ENCODE peak calls at places on chromosomes 16 and 17, in six cellular contexts. D, X, K, R, V and I are unnamed samples.

GRCh38 chr16:85733155-85733838 is 17.6 kb downstream of the C16orf74 start:
- DNase-seq in D (no peak), X (no peak), K (no peak), R (peak), V (no peak), I (no peak)

GRCh38 chr16:2465653-2466415 is 5.3 kb upstream of the NTN3 start:
- DNase-seq in D (no peak), X (no peak), K (no peak), R (peak), V (no peak), I (no peak)

GRCh38 chr17:16872836-16873653 is 98.9 kb downstream of the TNFRSF13B start:
- DNase-seq in D (no peak), X (no peak), K (no peak), R (peak), V (no peak), I (no peak)

GRCh38 chr16:66512589-66513404 is 37.1 kb downstream of the TK2 start:
- DNase-seq in D (no peak), X (peak), K (no peak), R (peak), V (no peak), I (peak)

GRCh38 chr16:3577302-3577752 is at the start of gene NLRC3:
- DNase-seq in D (no peak), X (no peak), K (no peak), R (no peak), V (no peak), I (no peak)

GRCh38 chr16:84724619-84725307 is 25.0 kb downstream of the USP10 start:
- DNase-seq in D (peak), X (no peak), K (no peak), R (no peak), V (no peak), I (no peak)

GRCh38 chr17:1878419-1879121 is 48.8 kb downstream of the RPA1 start:
- DNase-seq in D (no peak), X (no peak), K (no peak), R (peak), V (no peak), I (no peak)

GRCh38 chr17:62658136-62658535 is 30.7 kb downstream of the MRC2 start:
- DNase-seq in D (no peak), X (no peak), K (no peak), R (no peak), V (no peak), I (no peak)

GRCh38 chr16:3578610-3579551 is 1.7 kb upstream of the NLRC3 start:
- DNase-seq in D (no peak), X (peak), K (no peak), R (no peak), V (no peak), I (no peak)

GRCh38 chr16:47925811-47926460 is 229.9 kb downstream of the ABCC12 start:
- DNase-seq in D (no peak), X (no peak), K (no peak), R (peak), V (no peak), I (peak)
- TF ChIP-seq CTCF in D (no peak), X (no peak), K (no peak), R (no peak), V (no peak), I (no peak)

GRCh38 chr16:7200320-7200719 is 132.3 kb upstream of the RBFOX1 start:
- DNase-seq in D (no peak), X (no peak), K (no peak), R (no peak), V (no peak), I (no peak)
- TF ChIP-seq CTCF in D (no peak), X (no peak), K (no peak), R (no peak), V (no peak), I (no peak)

GRCh38 chr17:34305606-34306005 is 13.6 kb upstream of the CCL8 start:
- DNase-seq in D (no peak), X (no peak), K (no peak), R (peak), V (no peak), I (no peak)

GRCh38 chr17:34308376-34308775 is 10.9 kb upstream of the CCL8 start:
- DNase-seq in D (no peak), X (no peak), K (no peak), R (peak), V (no peak), I (no peak)

GRCh38 chr17:34305061-34305460 is 14.2 kb upstream of the CCL8 start:
- DNase-seq in D (no peak), X (no peak), K (no peak), R (no peak), V (no peak), I (no peak)

GRCh38 chr17:34307110-34307509 is 12.1 kb upstream of the CCL8 start:
- DNase-seq in D (no peak), X (no peak), K (no peak), R (peak), V (no peak), I (no peak)

GRCh38 chr17:34306466-34306865 is 12.8 kb upstream of the CCL8 start:
- DNase-seq in D (peak), X (peak), K (no peak), R (peak), V (no peak), I (peak)
- TF ChIP-seq CTCF in D (peak), X (peak), K (no peak), R (peak), V (peak), I (peak)

DNA sequence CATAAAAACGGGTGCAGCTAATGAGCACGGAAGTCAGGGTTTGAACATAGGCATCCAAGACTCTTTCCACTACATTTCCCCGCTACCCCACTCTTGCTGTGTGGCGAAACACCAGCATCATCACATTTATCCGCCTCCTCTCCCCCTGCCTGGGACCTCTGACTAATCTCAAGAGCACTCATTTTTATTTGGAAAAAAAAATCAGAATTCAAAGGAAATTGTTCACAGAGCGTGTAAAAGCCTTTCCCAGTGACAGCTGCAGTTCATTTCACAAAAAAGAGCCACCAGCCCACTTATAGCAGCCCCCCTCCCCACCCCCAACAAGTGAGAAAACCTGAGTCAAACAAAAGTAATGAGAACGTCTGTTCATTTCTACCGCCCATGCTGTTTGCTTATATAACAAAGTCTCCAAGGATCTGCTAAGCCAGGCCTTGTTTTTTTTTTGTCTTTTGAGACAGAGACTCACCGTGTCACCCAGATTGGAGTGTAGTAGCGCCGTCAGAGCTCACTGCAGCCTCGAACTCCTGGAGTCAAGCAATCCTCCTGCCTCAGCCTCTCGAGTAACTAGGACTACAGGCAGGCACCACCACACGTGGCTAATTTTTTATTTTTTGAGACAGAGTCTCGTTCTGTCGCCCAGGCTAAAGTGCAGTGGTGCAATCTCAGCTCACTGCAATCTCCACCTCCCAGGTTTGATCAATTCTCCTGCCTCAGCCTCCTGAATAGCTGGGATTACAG is 48.3 kb upstream of the HAPSTR1 start:
- DNase-seq in D (no peak), X (peak), K (no peak), R (peak), V (peak), I (peak)
- TF ChIP-seq CTCF in D (no peak), X (no peak), K (no peak), R (no peak), V (no peak), I (no peak)

GRCh38 chr17:51850206-51850605 is 308.3 kb downstream of the CA10 start:
- DNase-seq in D (no peak), X (no peak), K (no peak), R (no peak), V (no peak), I (no peak)
- TF ChIP-seq CTCF in D (no peak), X (no peak), K (no peak), R (no peak), V (no peak), I (no peak)

GRCh38 chr17:4368341-4368740 is 1.9 kb upstream of the UBE2G1 start:
- DNase-seq in D (no peak), X (no peak), K (no peak), R (no peak), V (no peak), I (no peak)
- TF ChIP-seq CTCF in D (no peak), X (no peak), K (no peak), R (no peak), V (no peak), I (no peak)

GRCh38 chr17:75086496-75087181 is 1.1 kb upstream of the SLC16A5 start:
- DNase-seq in D (no peak), X (no peak), K (no peak), R (no peak), V (no peak), I (no peak)
- TF ChIP-seq CTCF in D (no peak), X (no peak), K (no peak), R (no peak), V (no peak), I (no peak)

DNA sequence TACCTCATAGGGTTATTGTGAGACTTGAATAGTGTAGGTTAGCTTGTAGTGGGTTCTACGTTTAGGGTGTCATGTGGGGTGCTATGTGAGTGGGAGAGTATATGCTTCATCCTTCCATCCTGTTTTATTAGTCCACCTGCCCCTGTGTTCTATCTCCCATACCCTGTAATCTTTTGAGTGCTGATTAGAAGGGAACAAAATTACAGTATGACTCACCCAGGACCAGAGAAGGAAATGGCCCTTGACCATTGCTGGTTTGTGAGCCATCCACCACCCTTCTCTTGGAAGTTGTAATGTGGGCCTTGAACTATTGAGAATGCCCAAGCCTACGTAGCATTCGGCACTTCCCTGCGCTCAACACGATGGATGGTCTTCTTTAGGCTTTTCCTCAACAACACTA is 17.1 kb downstream of the SAP30BP start:
- DNase-seq in D (no peak), X (peak), K (no peak), R (peak), V (no peak), I (peak)
- TF ChIP-seq CTCF in D (no peak), X (no peak), K (no peak), R (no peak), V (no peak), I (no peak)

DNA sequence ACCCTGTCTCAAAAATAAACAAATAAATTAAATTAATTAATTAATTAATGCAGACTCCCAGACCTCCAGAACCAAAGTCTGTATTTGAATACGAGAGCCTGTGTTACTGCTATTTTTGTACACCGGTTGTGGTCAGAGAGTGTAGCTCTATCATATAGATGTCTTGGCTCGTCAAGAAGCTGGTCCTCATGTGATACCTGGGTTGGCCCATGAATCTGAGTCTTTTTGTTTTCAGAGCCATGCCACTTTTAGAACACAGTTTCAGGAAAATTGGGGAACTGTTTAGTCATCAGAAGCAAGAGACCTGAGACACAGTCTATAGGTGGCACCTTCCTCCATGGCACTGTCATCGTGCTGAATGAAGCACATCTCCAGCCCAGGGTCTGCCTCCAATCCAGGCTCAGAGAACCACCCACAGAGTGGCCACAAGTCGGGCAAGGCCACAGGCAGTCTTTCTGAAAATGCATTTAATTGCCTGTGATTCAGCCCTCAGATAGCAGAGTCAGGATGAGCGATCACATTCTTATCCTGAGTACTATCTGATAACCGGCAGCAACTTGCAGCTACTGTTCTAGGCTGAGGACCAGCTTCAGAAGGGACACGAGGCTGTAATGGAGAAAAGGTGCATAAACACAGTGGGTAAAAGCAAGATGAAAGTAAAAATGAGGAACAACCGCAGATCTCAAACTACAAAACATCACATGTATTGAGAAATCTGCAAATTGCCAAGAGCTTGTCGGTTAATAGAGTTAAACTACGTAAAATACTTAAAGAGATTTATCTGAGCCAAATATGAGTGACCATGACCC is 14.2 kb upstream of the HAPSTR1 start:
- DNase-seq in D (no peak), X (peak), K (no peak), R (peak), V (no peak), I (peak)
- TF ChIP-seq CTCF in D (no peak), X (no peak), K (no peak), R (no peak), V (no peak), I (no peak)

GRCh38 chr17:42547001-42547461 is 5.7 kb upstream of the HSD17B1 start:
- DNase-seq in D (no peak), X (no peak), K (no peak), R (no peak), V (no peak), I (no peak)

GRCh38 chr17:42544874-42545283 is 7.8 kb upstream of the HSD17B1 start:
- DNase-seq in D (no peak), X (no peak), K (no peak), R (no peak), V (no peak), I (no peak)

GRCh38 chr17:42548993-42549755 is 3.5 kb upstream of the HSD17B1 start:
- DNase-seq in D (no peak), X (no peak), K (no peak), R (no peak), V (no peak), I (no peak)

GRCh38 chr17:42547698-42548069 is 5.0 kb upstream of the HSD17B1 start:
- DNase-seq in D (no peak), X (no peak), K (no peak), R (no peak), V (no peak), I (no peak)

GRCh38 chr17:42548070-42548837 is 4.5 kb upstream of the HSD17B1 start:
- DNase-seq in D (no peak), X (peak), K (no peak), R (peak), V (no peak), I (no peak)
- TF ChIP-seq CTCF in D (peak), X (peak), K (no peak), R (peak), V (peak), I (peak)